ENCODE peak calls at places on chromosomes 2 and 18, in seven cellular contexts. P is left ventricle myocardium inferior; V is astrocyte; D is CD8-positive, alpha-beta T cell; W is effector memory CD4-positive, alpha-beta T cell; T is cardiac muscle cell; Z is CD4-positive, alpha-beta memory T cell. A is an unnamed sample.

GRCh38 chr18:63208676-63209075 is 110.9 kb downstream of the BCL2 start:
- DNase-seq in P (no peak), V (no peak), D (no peak), W (no peak), T (no peak), Z (no peak), A (no peak)

GRCh38 chr2:113181491-113182051 is 7.8 kb downstream of the PSD4 start:
- DNase-seq in P (no peak), V (no peak), D (no peak), W (no peak), T (no peak), Z (peak; percentile 29), A (no peak)

GRCh38 chr2:1967242-1968210 is 223.2 kb upstream of the PXDN start:
- DNase-seq in P (no peak), V (no peak), D (no peak), W (no peak), T (no peak), Z (no peak), A (no peak)

GRCh38 chr18:65091737-65092329 is 659.0 kb upstream of the CDH7 start:
- DNase-seq in P (no peak), V (no peak), D (no peak), W (no peak), T (no peak), Z (no peak), A (peak; percentile 72)

GRCh38 chr2:108182489-108182888 is 57.3 kb upstream of the SULT1C3 start:
- DNase-seq in P (no peak), V (no peak), D (no peak), W (no peak), T (peak; percentile 6), Z (no peak), A (peak; percentile 74)

GRCh38 chr2:52976132-52976949 is 791.3 kb upstream of the CHAC2 start:
- DNase-seq in P (no peak), V (peak; percentile 14), D (no peak), W (no peak), T (peak; percentile 4), Z (no peak), A (peak; percentile 45)

GRCh38 chr2:56333812-56334485 is 150.2 kb downstream of the CCDC85A start:
- DNase-seq in P (no peak), V (no peak), D (no peak), W (no peak), T (no peak), Z (no peak), A (no peak)

GRCh38 chr2:156345582-156345981 is 13.1 kb upstream of the NR4A2 start:
- DNase-seq in P (no peak), V (no peak), D (no peak), W (no peak), T (no peak), Z (no peak), A (no peak)

GRCh38 chr18:44792456-44793080 is 111.9 kb downstream of the SETBP1 start:
- DNase-seq in P (no peak), V (peak; percentile 67), D (no peak), W (no peak), T (peak; percentile 23), Z (no peak), A (no peak)

DNA sequence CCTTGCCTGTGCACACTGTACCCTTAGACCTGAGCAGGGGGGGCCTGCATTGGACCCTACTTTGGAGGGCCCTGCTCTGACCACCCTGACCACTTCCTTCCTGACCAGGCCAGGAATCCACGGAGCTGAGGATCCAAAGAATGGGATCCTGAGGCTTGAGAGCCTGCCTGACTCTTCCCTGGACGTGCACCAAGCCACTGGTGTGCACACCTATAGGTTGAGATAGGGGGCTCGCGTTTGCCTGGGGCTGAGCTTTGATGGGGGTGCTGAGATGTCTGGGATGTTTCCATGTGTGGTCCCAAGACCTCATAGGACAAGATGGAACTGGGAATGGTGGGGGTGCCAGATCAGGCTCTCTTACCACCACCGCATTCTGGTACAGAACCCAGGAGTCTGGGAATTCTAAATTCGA is 69.6 kb downstream of the TGOLN2 start:
- DNase-seq in P (no peak), V (peak; percentile 37), D (no peak), W (no peak), T (peak; percentile 46), Z (no peak), A (no peak)
- H3K4me1 ChIP-seq in P (peaks cover 80% of the 10 kb centered on the region), V (peaks cover 47% of the 10 kb centered on the region), D (no peaks in the 10 kb centered on the region), W (no peaks in the 10 kb centered on the region), T (peaks cover 37% of the 10 kb centered on the region), Z (no peaks in the 10 kb centered on the region), A (peaks cover 6% of the 10 kb centered on the region)

GRCh38 chr2:42792087-42792582 is 248 bp downstream of the HAAO start:
- DNase-seq in P (no peak), V (no peak), D (no peak), W (no peak), T (no peak), Z (no peak), A (no peak)
- H3K4me3 ChIP-seq in P (peak overlapping the region; percentile 74), V (peak overlapping the region; percentile 48), D (peak overlapping the region; percentile 55), W (peak overlapping the region; percentile 47), T (peak overlapping the region; percentile 20), Z (no peak overlapping the region), A (no peak overlapping the region)

GRCh38 chr2:239380831-239381708 is 19.8 kb downstream of the HDAC4 start:
- DNase-seq in P (no peak), V (no peak), D (peak; percentile 51), W (peak; percentile 43), T (no peak), Z (peak; percentile 77), A (peak; percentile 79)
- H3K4me1 ChIP-seq in P (peaks cover 29% of the 10 kb centered on the region), V (no peaks in the 10 kb centered on the region), D (peaks cover 17% of the 10 kb centered on the region), W (peaks cover 17% of the 10 kb centered on the region), T (peaks cover 6% of the 10 kb centered on the region), Z (peaks cover 21% of the 10 kb centered on the region), A (peaks cover 30% of the 10 kb centered on the region)

GRCh38 chr2:149513461-149513860 is 74.1 kb downstream of the MMADHC start:
- DNase-seq in P (no peak), V (no peak), D (no peak), W (no peak), T (no peak), Z (no peak), A (no peak)
- H3K4me3 ChIP-seq in P (no peak overlapping the region), V (no peak overlapping the region), D (no peak overlapping the region), W (no peak overlapping the region), T (no peak overlapping the region), Z (no peak overlapping the region), A (no peak overlapping the region)

GRCh38 chr2:101803945-101804696 is 106.6 kb downstream of the MAP4K4 start:
- DNase-seq in P (no peak), V (no peak), D (no peak), W (no peak), T (peak; percentile 87), Z (no peak), A (no peak)

GRCh38 chr2:101801496-101801895 is 104.0 kb downstream of the MAP4K4 start:
- DNase-seq in P (no peak), V (no peak), D (no peak), W (no peak), T (no peak), Z (no peak), A (no peak)

GRCh38 chr2:101805146-101806088 is 107.9 kb downstream of the MAP4K4 start:
- DNase-seq in P (no peak), V (peak; percentile 83), D (no peak), W (no peak), T (peak; percentile 85), Z (no peak), A (no peak)

GRCh38 chr2:101802329-101802728 is 104.8 kb downstream of the MAP4K4 start:
- DNase-seq in P (no peak), V (no peak), D (no peak), W (no peak), T (no peak), Z (no peak), A (no peak)

DNA sequence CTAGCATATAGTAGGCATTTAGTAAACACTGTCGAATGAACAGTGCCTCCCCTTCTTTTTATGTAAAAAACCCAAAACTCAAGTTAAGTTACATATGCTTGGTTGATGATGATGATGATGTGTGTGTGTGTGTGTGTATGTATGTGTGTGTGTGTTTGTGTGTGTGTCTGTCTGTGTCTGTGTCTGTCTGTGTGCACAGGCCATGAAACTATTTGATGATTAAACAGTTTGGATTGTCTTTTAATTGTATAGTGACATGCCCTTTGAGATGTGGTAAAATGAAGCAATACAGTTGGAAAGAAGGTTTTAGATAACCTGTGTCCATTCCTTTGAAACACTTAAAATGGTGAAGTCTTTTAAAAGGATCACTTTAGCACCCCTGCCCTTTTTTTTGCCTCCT is 105.6 kb downstream of the MAP4K4 start:
- DNase-seq in P (no peak), V (peak; percentile 86), D (no peak), W (no peak), T (peak; percentile 66), Z (no peak), A (no peak)
- H3K4me1 ChIP-seq in P (peaks cover 77% of the 10 kb centered on the region), V (peaks cover 48% of the 10 kb centered on the region), D (peaks cover 20% of the 10 kb centered on the region), W (peaks cover 3% of the 10 kb centered on the region), T (peaks cover 40% of the 10 kb centered on the region), Z (peaks cover 56% of the 10 kb centered on the region), A (no peaks in the 10 kb centered on the region)

A was measured in Karpas-422.